ENCODE peak calls at places on chromosomes 7 and 10, in four cellular contexts. Q is K562, L is HepG2, B is Panc1. K is an unnamed sample.

GRCh38 chr7:30468791-30469190 is 9.8 kb downstream of the NOD1 start:
- DNase-seq in L (no peak), Q (no peak), B (no peak), K (no peak)

GRCh38 chr7:152145853-152146466 is 120.5 kb downstream of the GALNT11 start:
- DNase-seq in L (peak; percentile 40), B (peak; percentile 18), Q (no peak), K (peak; percentile 22)

GRCh38 chr7:44469461-44469860 is 21.0 kb downstream of the NUDCD3 start:
- DNase-seq in L (no peak), Q (no peak), B (no peak), K (no peak)

GRCh38 chr10:28915989-28916588 is 238.8 kb downstream of the BAMBI start:
- DNase-seq in Q (no peak), L (peak; percentile 88), B (no peak), K (no peak)

GRCh38 chr10:112953760-112954159 is 3.7 kb downstream of the TCF7L2 start:
- DNase-seq in L (no peak), Q (no peak), B (no peak), K (no peak)

GRCh38 chr10:10942441-10942840 is 75.2 kb upstream of the CELF2 start:
- DNase-seq in Q (no peak), L (no peak), B (no peak), K (no peak)

GRCh38 chr7:47570649-47571050 is 11.3 kb downstream of the TNS3 start:
- DNase-seq in Q (no peak), L (no peak), B (no peak), K (no peak)

GRCh38 chr10:6208781-6209235 is 6.1 kb downstream of the PFKFB3 start:
- DNase-seq in B (no peak), L (no peak), Q (no peak), K (no peak)

GRCh38 chr7:143456992-143457793 is 13.9 kb downstream of the TAS2R60 start:
- DNase-seq in B (no peak), Q (no peak), L (no peak), K (no peak)

GRCh38 chr7:747186-747585 is 20.1 kb upstream of the PRKAR1B start:
- DNase-seq in Q (no peak), L (no peak), B (no peak), K (no peak)

GRCh38 chr10:130997267-130998045 is 314.1 kb downstream of the TCERG1L start:
- DNase-seq in Q (no peak), L (no peak), B (no peak), K (no peak)

GRCh38 chr7:6705959-6706665 is 635 bp downstream of the ZNF12 start:
- DNase-seq in Q (peak; percentile 65), L (peak; percentile 9), B (no peak), K (no peak)

GRCh38 chr7:53656881-53657280 is 621.4 kb downstream of the POM121L12 start:
- DNase-seq in B (no peak), L (no peak), Q (no peak), K (no peak)

GRCh38 chr7:1848911-1849311 is 178.8 kb downstream of the ELFN1 start:
- DNase-seq in B (no peak), Q (no peak), L (no peak), K (no peak)

GRCh38 chr7:127865466-127865865 is 165.8 kb downstream of the LRRC4 start:
- DNase-seq in L (peak; percentile 20), B (no peak), Q (no peak), K (no peak)

GRCh38 chr7:136859798-136860197 is 8.7 kb upstream of the CHRM2 start:
- DNase-seq in Q (no peak), L (no peak), B (no peak), K (no peak)

GRCh38 chr7:73742338-73742752 is 3.7 kb upstream of the ABHD11 start:
- DNase-seq in B (no peak), Q (no peak), L (no peak), K (no peak)

GRCh38 chr7:102036958-102037357 is 219.5 kb downstream of the CUX1 start:
- DNase-seq in B (no peak), L (no peak), Q (no peak), K (no peak)

GRCh38 chr7:14579971-14580370 is 322.6 kb downstream of the DGKB start:
- DNase-seq in Q (no peak), B (no peak), L (no peak), K (no peak)

GRCh38 chr7:151059362-151060112 is at the start of gene SLC4A2:
- DNase-seq in B (no peak), L (peak; percentile 50), Q (peak; percentile 98), K (no peak)

GRCh38 chr10:17229717-17229966 is 1.6 kb downstream of the VIM start:
- DNase-seq in Q (no peak), L (no peak), B (no peak), K (no peak)

GRCh38 chr7:7446616-7447015 is 89.1 kb downstream of the COL28A1 start:
- DNase-seq in Q (no peak), L (no peak), B (no peak), K (no peak)

GRCh38 chr10:29970576-29970975 is 88.8 kb downstream of the JCAD start:
- DNase-seq in Q (no peak), B (no peak), L (no peak), K (no peak)

GRCh38 chr7:10537764-10538163 is 435.9 kb upstream of the PHF14 start:
- DNase-seq in Q (no peak), B (no peak), L (no peak), K (no peak)

GRCh38 chr10:110042891-110043290 is 35.1 kb downstream of the ADD3 start:
- DNase-seq in L (peak; percentile 58), B (no peak), Q (no peak), K (no peak)

GRCh38 chr7:2478800-2479199 is 2.6 kb upstream of the GRIFIN start:
- DNase-seq in L (no peak), Q (no peak), B (no peak), K (no peak)

GRCh38 chr10:35025916-35026315 is 64.2 kb downstream of the CUL2 start:
- DNase-seq in B (no peak), L (no peak), Q (no peak), K (no peak)

GRCh38 chr7:35570926-35571325 is 124.0 kb downstream of the HERPUD2 start:
- DNase-seq in Q (no peak), L (no peak), B (no peak), K (no peak)

GRCh38 chr10:66833861-66834260 is 92.0 kb upstream of the LRRTM3 start:
- DNase-seq in Q (no peak), B (no peak), L (no peak), K (no peak)

GRCh38 chr10:67666416-67667043 is 29.5 kb downstream of the CTNNA3 start:
- DNase-seq in B (peak; percentile 36), L (peak; percentile 21), Q (peak; percentile 16), K (peak; percentile 60)

GRCh38 chr7:95180-95862 is 97.0 kb upstream of the FAM20C start:
- DNase-seq in B (no peak), L (no peak), Q (no peak), K (no peak)

GRCh38 chr10:114648368-114648767 is 9.7 kb downstream of the ABLIM1 start:
- DNase-seq in Q (no peak), L (peak; percentile 68), B (no peak), K (no peak)

GRCh38 chr10:53864850-53865249 is 936.2 kb downstream of the PCDH15 start:
- DNase-seq in B (no peak), L (no peak), Q (no peak), K (no peak)

DNA sequence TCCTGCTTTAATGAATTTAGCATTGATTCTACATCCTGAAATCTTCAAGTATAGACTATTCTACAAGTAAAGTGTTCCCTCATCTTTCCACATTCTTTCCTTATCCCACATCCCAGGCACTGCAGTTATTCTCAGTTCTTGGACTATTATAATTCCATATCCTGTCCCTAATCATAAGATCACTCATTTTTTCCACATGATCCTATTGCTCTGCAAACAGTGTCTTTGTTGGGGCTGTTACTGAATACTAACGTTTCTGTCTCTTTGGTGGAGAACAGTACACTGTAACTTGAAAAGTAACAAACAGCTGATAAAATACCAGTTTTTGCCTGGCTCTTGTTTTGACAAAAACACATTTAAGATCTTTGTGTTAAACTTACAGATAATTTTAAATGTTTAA is 769.9 kb downstream of the MAGI2 start:
- DNase-seq in L (no peak), B (no peak), Q (no peak), K (no peak)
- TF ChIP-seq TCF7L2 in L (no peak), B (no peak), Q (no peak), K (no peak)

GRCh38 chr10:100433253-100434240 is 29.3 kb upstream of the WNT8B start:
- DNase-seq in B (peak; percentile 92), Q (peak; percentile 71), L (peak; percentile 89), K (peak; percentile 97)
- TF ChIP-seq TCF7L2 in B (no peak), Q (no peak), L (no peak), K (no peak)

DNA sequence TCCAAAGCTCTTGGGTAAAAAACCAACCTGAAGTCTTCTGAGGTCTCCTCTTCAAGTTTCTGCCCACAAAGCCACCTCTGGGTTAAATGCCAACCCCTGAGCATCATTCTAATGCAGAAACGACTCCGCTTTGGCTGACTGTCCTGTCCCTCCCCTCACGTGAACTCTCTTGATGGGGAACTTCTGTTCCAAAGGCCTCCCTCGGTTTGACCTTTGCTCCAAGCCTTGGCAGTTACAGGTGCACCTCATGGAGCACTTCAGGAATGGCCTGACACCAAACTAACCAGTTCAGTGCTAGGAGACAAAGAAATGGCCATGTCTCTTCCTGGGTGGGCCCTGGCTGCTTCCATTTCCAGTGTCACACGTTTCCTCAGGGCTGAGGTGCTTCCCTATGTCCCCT is 20.0 kb downstream of the CAMK2G start:
- DNase-seq in Q (no peak), B (no peak), L (peak; percentile 14), K (no peak)
- TF ChIP-seq TCF7L2 in Q (no peak), B (no peak), L (no peak), K (no peak)

DNA sequence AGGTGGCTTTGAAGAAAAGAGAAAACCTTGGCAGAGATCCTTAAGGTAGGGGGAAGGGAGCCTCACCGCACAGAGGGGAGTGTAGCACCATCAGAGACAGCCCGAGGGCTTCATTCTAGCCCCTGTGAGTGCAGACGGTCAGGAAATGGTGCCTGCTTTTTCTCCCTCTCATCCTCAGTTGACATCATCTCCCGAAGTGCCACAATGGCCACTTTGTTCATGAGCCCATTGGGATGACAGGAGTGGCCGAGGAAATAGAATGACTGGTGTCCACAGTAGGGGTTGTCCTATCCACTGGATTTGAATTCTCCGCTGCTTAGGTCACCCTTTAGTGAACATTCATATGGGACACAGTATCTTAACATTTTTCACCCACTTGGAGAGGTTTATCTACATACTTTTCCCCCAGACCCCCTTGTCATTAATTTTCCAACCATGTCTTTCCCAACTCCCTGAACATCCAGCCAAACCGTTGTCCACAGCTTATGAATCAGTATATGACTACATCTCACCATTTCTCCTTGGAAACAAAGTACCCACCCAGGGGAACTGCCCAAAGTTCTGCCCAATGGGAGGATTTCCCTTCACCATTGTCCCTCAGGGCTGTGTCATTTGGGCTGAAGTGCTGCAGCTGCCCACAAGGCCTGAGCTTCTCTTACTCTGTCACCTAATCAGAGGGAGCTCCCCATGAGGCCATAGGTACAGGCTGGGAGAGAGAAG is 108.8 kb downstream of the ADCY1 start:
- DNase-seq in L (no peak), Q (no peak), B (no peak), K (no peak)
- TF ChIP-seq TCF7L2 in L (no peak), Q (no peak), B (no peak), K (no peak)